ENCODE peak calls at places on chromosomes 12 and 14, in seven cellular contexts. One of them, this sample, is unnamed.
A peak's percentile ranks its signal among the peaks of the same experiment; 100 is the strongest.

GRCh38 chr14:56120091-56120632 is 2.0 kb downstream of the PELI2 start:
- DNase-seq in A549: no peak
- DNase-seq in C1 segment of cervical spinal cord: no peak
- DNase-seq in foreskin fibroblast: peak; percentile 47
- DNase-seq in HFFc6: peak; percentile 19
- DNase-seq in kidney epithelial cell: no peak
- DNase-seq in effector memory CD4-positive, alpha-beta T cell: no peak
- DNase-seq in this sample: no peak

GRCh38 chr12:85985996-85986395 is 111.9 kb downstream of the NTS start:
- DNase-seq in HFFc6: no peak
- DNase-seq in kidney epithelial cell: no peak
- DNase-seq in effector memory CD4-positive, alpha-beta T cell: no peak
- DNase-seq in A549: no peak
- DNase-seq in foreskin fibroblast: no peak
- DNase-seq in C1 segment of cervical spinal cord: no peak
- DNase-seq in this sample: no peak

GRCh38 chr14:51333299-51333698 is 93.3 kb downstream of the TMX1 start:
- DNase-seq in foreskin fibroblast: no peak
- DNase-seq in C1 segment of cervical spinal cord: no peak
- DNase-seq in HFFc6: no peak
- DNase-seq in kidney epithelial cell: no peak
- DNase-seq in effector memory CD4-positive, alpha-beta T cell: no peak
- DNase-seq in A549: no peak
- DNase-seq in this sample: no peak

GRCh38 chr12:6792522-6793201 is 3.3 kb downstream of the CD4 start:
- DNase-seq in foreskin fibroblast: peak; percentile 35
- DNase-seq in kidney epithelial cell: no peak
- DNase-seq in C1 segment of cervical spinal cord: peak; percentile 23
- DNase-seq in effector memory CD4-positive, alpha-beta T cell: peak; percentile 39
- DNase-seq in A549: no peak
- DNase-seq in HFFc6: no peak
- DNase-seq in this sample: no peak

GRCh38 chr12:105409881-105410471 is 79.5 kb downstream of the C12orf75 start:
- DNase-seq in effector memory CD4-positive, alpha-beta T cell: no peak
- DNase-seq in foreskin fibroblast: peak; percentile 60
- DNase-seq in C1 segment of cervical spinal cord: no peak
- DNase-seq in HFFc6: no peak
- DNase-seq in kidney epithelial cell: no peak
- DNase-seq in A549: no peak
- DNase-seq in this sample: peak; percentile 49

GRCh38 chr12:30926243-30927209 is at the start of gene TSPAN11:
- DNase-seq in kidney epithelial cell: no peak
- DNase-seq in HFFc6: no peak
- DNase-seq in A549: no peak
- DNase-seq in C1 segment of cervical spinal cord: no peak
- DNase-seq in foreskin fibroblast: peak; percentile 60
- DNase-seq in effector memory CD4-positive, alpha-beta T cell: no peak
- DNase-seq in this sample: no peak

GRCh38 chr12:117334855-117335587 is 26.4 kb downstream of the NOS1 start:
- DNase-seq in HFFc6: no peak
- DNase-seq in C1 segment of cervical spinal cord: no peak
- DNase-seq in A549: no peak
- DNase-seq in effector memory CD4-positive, alpha-beta T cell: no peak
- DNase-seq in foreskin fibroblast: no peak
- DNase-seq in kidney epithelial cell: no peak
- DNase-seq in this sample: no peak

GRCh38 chr12:109916045-109916444 is 16.0 kb downstream of the TCHP start:
- DNase-seq in HFFc6: no peak
- DNase-seq in A549: no peak
- DNase-seq in kidney epithelial cell: no peak
- DNase-seq in C1 segment of cervical spinal cord: no peak
- DNase-seq in foreskin fibroblast: no peak
- DNase-seq in effector memory CD4-positive, alpha-beta T cell: no peak
- DNase-seq in this sample: no peak

GRCh38 chr12:112130461-112130998 is 5.2 kb downstream of the TRAFD1 start:
- DNase-seq in kidney epithelial cell: no peak
- DNase-seq in A549: no peak
- DNase-seq in foreskin fibroblast: no peak
- DNase-seq in HFFc6: peak; percentile 7
- DNase-seq in effector memory CD4-positive, alpha-beta T cell: no peak
- DNase-seq in C1 segment of cervical spinal cord: no peak
- DNase-seq in this sample: no peak

GRCh38 chr14:74826574-74826973 is 49.4 kb downstream of the PROX2 start:
- DNase-seq in effector memory CD4-positive, alpha-beta T cell: no peak
- DNase-seq in foreskin fibroblast: no peak
- DNase-seq in C1 segment of cervical spinal cord: no peak
- DNase-seq in kidney epithelial cell: no peak
- DNase-seq in A549: no peak
- DNase-seq in HFFc6: no peak
- DNase-seq in this sample: no peak

GRCh38 chr14:81323621-81324400 is 76.3 kb downstream of the STON2 start:
- DNase-seq in kidney epithelial cell: peak; percentile 60
- DNase-seq in HFFc6: no peak
- DNase-seq in foreskin fibroblast: no peak
- DNase-seq in C1 segment of cervical spinal cord: no peak
- DNase-seq in effector memory CD4-positive, alpha-beta T cell: no peak
- DNase-seq in A549: peak; percentile 71
- DNase-seq in this sample: no peak

GRCh38 chr12:117261267-117261666 is 71.0 kb upstream of the FBXO21 start:
- DNase-seq in A549: peak; percentile 33
- DNase-seq in effector memory CD4-positive, alpha-beta T cell: no peak
- DNase-seq in HFFc6: peak; percentile 14
- DNase-seq in foreskin fibroblast: peak; percentile 11
- DNase-seq in C1 segment of cervical spinal cord: no peak
- DNase-seq in kidney epithelial cell: peak; percentile 23
- DNase-seq in this sample: no peak

GRCh38 chr12:110581951-110582285 is 1.2 kb downstream of the PPTC7 start:
- DNase-seq in A549: no peak
- DNase-seq in HFFc6: no peak
- DNase-seq in C1 segment of cervical spinal cord: no peak
- DNase-seq in kidney epithelial cell: no peak
- DNase-seq in foreskin fibroblast: no peak
- DNase-seq in effector memory CD4-positive, alpha-beta T cell: no peak
- DNase-seq in this sample: no peak

GRCh38 chr12:8012910-8013309 is 19.6 kb upstream of the FOXJ2 start:
- DNase-seq in effector memory CD4-positive, alpha-beta T cell: no peak
- DNase-seq in HFFc6: no peak
- DNase-seq in kidney epithelial cell: no peak
- DNase-seq in C1 segment of cervical spinal cord: no peak
- DNase-seq in A549: no peak
- DNase-seq in foreskin fibroblast: no peak
- DNase-seq in this sample: no peak

GRCh38 chr14:40850191-40850590 is 756.5 kb upstream of the LRFN5 start:
- DNase-seq in foreskin fibroblast: no peak
- DNase-seq in HFFc6: no peak
- DNase-seq in kidney epithelial cell: no peak
- DNase-seq in effector memory CD4-positive, alpha-beta T cell: no peak
- DNase-seq in A549: no peak
- DNase-seq in C1 segment of cervical spinal cord: no peak
- DNase-seq in this sample: no peak

GRCh38 chr12:124321556-124322270 is 26.8 kb downstream of the RFLNA start:
- DNase-seq in HFFc6: peak; percentile 16
- DNase-seq in effector memory CD4-positive, alpha-beta T cell: no peak
- DNase-seq in A549: peak; percentile 32
- DNase-seq in kidney epithelial cell: no peak
- DNase-seq in C1 segment of cervical spinal cord: no peak
- DNase-seq in foreskin fibroblast: peak; percentile 44
- DNase-seq in this sample: no peak

GRCh38 chr12:53236443-53237111 is 4.6 kb upstream of the RARG start:
- DNase-seq in HFFc6: no peak
- DNase-seq in kidney epithelial cell: no peak
- DNase-seq in C1 segment of cervical spinal cord: no peak
- DNase-seq in effector memory CD4-positive, alpha-beta T cell: peak; percentile 74
- DNase-seq in A549: no peak
- DNase-seq in foreskin fibroblast: no peak
- DNase-seq in this sample: no peak

GRCh38 chr12:78530065-78530765 is 334.4 kb upstream of the SYT1 start:
- DNase-seq in kidney epithelial cell: peak; percentile 2
- DNase-seq in effector memory CD4-positive, alpha-beta T cell: no peak
- DNase-seq in foreskin fibroblast: peak; percentile 61
- DNase-seq in HFFc6: peak; percentile 0
- DNase-seq in A549: peak; percentile 20
- DNase-seq in C1 segment of cervical spinal cord: no peak
- DNase-seq in this sample: peak; percentile 65

GRCh38 chr14:93331375-93332031 is 1.3 kb downstream of the BTBD7 start:
- DNase-seq in HFFc6: no peak
- DNase-seq in kidney epithelial cell: no peak
- DNase-seq in C1 segment of cervical spinal cord: no peak
- DNase-seq in foreskin fibroblast: no peak
- DNase-seq in effector memory CD4-positive, alpha-beta T cell: no peak
- DNase-seq in A549: no peak
- DNase-seq in this sample: no peak

GRCh38 chr12:13982010-13982409 is 608 bp upstream of the GRIN2B start:
- DNase-seq in C1 segment of cervical spinal cord: no peak
- DNase-seq in HFFc6: no peak
- DNase-seq in kidney epithelial cell: no peak
- DNase-seq in effector memory CD4-positive, alpha-beta T cell: no peak
- DNase-seq in A549: peak; percentile 81
- DNase-seq in foreskin fibroblast: no peak
- DNase-seq in this sample: no peak

GRCh38 chr12:44835641-44836379 is 40.3 kb downstream of the NELL2 start:
- DNase-seq in effector memory CD4-positive, alpha-beta T cell: no peak
- DNase-seq in HFFc6: no peak
- DNase-seq in kidney epithelial cell: peak; percentile 9
- DNase-seq in C1 segment of cervical spinal cord: no peak
- DNase-seq in foreskin fibroblast: peak; percentile 2
- DNase-seq in A549: no peak
- DNase-seq in this sample: no peak

GRCh38 chr12:94272280-94272679 is 123.9 kb downstream of the PLXNC1 start:
- DNase-seq in A549: no peak
- DNase-seq in effector memory CD4-positive, alpha-beta T cell: no peak
- DNase-seq in kidney epithelial cell: no peak
- DNase-seq in HFFc6: no peak
- DNase-seq in foreskin fibroblast: peak; percentile 35
- DNase-seq in C1 segment of cervical spinal cord: no peak
- DNase-seq in this sample: no peak

GRCh38 chr12:22299294-22299912 is 35.1 kb downstream of the ST8SIA1 start:
- DNase-seq in foreskin fibroblast: no peak
- DNase-seq in kidney epithelial cell: no peak
- DNase-seq in HFFc6: no peak
- DNase-seq in C1 segment of cervical spinal cord: no peak
- DNase-seq in effector memory CD4-positive, alpha-beta T cell: no peak
- DNase-seq in A549: peak; percentile 46
- DNase-seq in this sample: no peak

GRCh38 chr12:66900616-66901015 is 221.7 kb upstream of the GRIP1 start:
- DNase-seq in effector memory CD4-positive, alpha-beta T cell: no peak
- DNase-seq in foreskin fibroblast: no peak
- DNase-seq in HFFc6: no peak
- DNase-seq in C1 segment of cervical spinal cord: no peak
- DNase-seq in kidney epithelial cell: no peak
- DNase-seq in A549: no peak
- DNase-seq in this sample: no peak

GRCh38 chr12:112815589-112816321 is 24.2 kb downstream of the RPH3A start:
- DNase-seq in A549: no peak
- DNase-seq in C1 segment of cervical spinal cord: no peak
- DNase-seq in kidney epithelial cell: no peak
- DNase-seq in effector memory CD4-positive, alpha-beta T cell: no peak
- DNase-seq in HFFc6: no peak
- DNase-seq in foreskin fibroblast: no peak
- DNase-seq in this sample: no peak

GRCh38 chr14:104362761-104363605 is 216.6 kb upstream of the C14orf180 start:
- DNase-seq in C1 segment of cervical spinal cord: no peak
- DNase-seq in A549: no peak
- DNase-seq in foreskin fibroblast: no peak
- DNase-seq in HFFc6: no peak
- DNase-seq in kidney epithelial cell: no peak
- DNase-seq in effector memory CD4-positive, alpha-beta T cell: no peak
- DNase-seq in this sample: no peak

GRCh38 chr14:102492523-102492910 is 17.1 kb downstream of the ANKRD9 start:
- DNase-seq in C1 segment of cervical spinal cord: no peak
- DNase-seq in effector memory CD4-positive, alpha-beta T cell: no peak
- DNase-seq in foreskin fibroblast: no peak
- DNase-seq in A549: no peak
- DNase-seq in HFFc6: no peak
- DNase-seq in kidney epithelial cell: no peak
- DNase-seq in this sample: no peak

GRCh38 chr14:91374897-91375747 is 42.5 kb downstream of the CCDC88C start:
- DNase-seq in foreskin fibroblast: no peak
- DNase-seq in effector memory CD4-positive, alpha-beta T cell: peak; percentile 42
- DNase-seq in C1 segment of cervical spinal cord: no peak
- DNase-seq in A549: no peak
- DNase-seq in kidney epithelial cell: no peak
- DNase-seq in HFFc6: no peak
- DNase-seq in this sample: no peak

GRCh38 chr12:124837958-124838803 is 25.5 kb downstream of the SCARB1 start:
- DNase-seq in A549: peak; percentile 99
- DNase-seq in C1 segment of cervical spinal cord: peak; percentile 34
- DNase-seq in foreskin fibroblast: peak; percentile 99
- DNase-seq in kidney epithelial cell: peak; percentile 81
- DNase-seq in HFFc6: peak; percentile 99
- DNase-seq in effector memory CD4-positive, alpha-beta T cell: no peak
- DNase-seq in this sample: peak; percentile 96

GRCh38 chr12:33277386-33277785 is 162.2 kb downstream of the SYT10 start:
- DNase-seq in A549: no peak
- DNase-seq in HFFc6: no peak
- DNase-seq in C1 segment of cervical spinal cord: no peak
- DNase-seq in effector memory CD4-positive, alpha-beta T cell: no peak
- DNase-seq in foreskin fibroblast: no peak
- DNase-seq in kidney epithelial cell: no peak
- DNase-seq in this sample: no peak

GRCh38 chr14:75771614-75772013 is 110.6 kb downstream of the TTLL5 start:
- DNase-seq in foreskin fibroblast: no peak
- DNase-seq in effector memory CD4-positive, alpha-beta T cell: no peak
- DNase-seq in C1 segment of cervical spinal cord: no peak
- DNase-seq in A549: no peak
- DNase-seq in HFFc6: no peak
- DNase-seq in kidney epithelial cell: no peak
- DNase-seq in this sample: no peak

This sample was measured in skeletal muscle cell.